ENCODE peak calls at places on chromosomes 2 and 18, in four cellular contexts. One of them, this sample, is unnamed. For H3K27me3 and H3K36me3, the result is how much of the 10 kb centered on the place peaks cover.

GRCh38 chr2:58387701-58388100 is 146.6 kb upstream of the FANCL start:
- DNase-seq in lower lobe of right lung: no peak
- DNase-seq in astrocyte: no peak
- DNase-seq in body of pancreas: no peak
- DNase-seq in this sample: no peak

GRCh38 chr2:71526131-71526530 is 72.8 kb downstream of the DYSF start:
- DNase-seq in lower lobe of right lung: no peak
- DNase-seq in astrocyte: no peak
- DNase-seq in body of pancreas: no peak
- DNase-seq in this sample: no peak

GRCh38 chr2:202064206-202064880 is 8.7 kb upstream of the KIAA2012 start:
- DNase-seq in lower lobe of right lung: no peak
- DNase-seq in astrocyte: peak
- DNase-seq in body of pancreas: no peak
- DNase-seq in this sample: peak

GRCh38 chr2:28332696-28333095 is 60.0 kb upstream of the FOSL2 start:
- DNase-seq in lower lobe of right lung: no peak
- DNase-seq in astrocyte: no peak
- DNase-seq in body of pancreas: no peak
- DNase-seq in this sample: no peak

GRCh38 chr2:56754066-56754615 is 570.4 kb downstream of the CCDC85A start:
- DNase-seq in lower lobe of right lung: no peak
- DNase-seq in astrocyte: no peak
- DNase-seq in body of pancreas: no peak
- DNase-seq in this sample: no peak

GRCh38 chr2:45577426-45577825 is 33.6 kb downstream of the SRBD1 start:
- DNase-seq in lower lobe of right lung: no peak
- DNase-seq in astrocyte: peak
- DNase-seq in body of pancreas: no peak
- DNase-seq in this sample: no peak

GRCh38 chr2:190882327-190882766 is 1.7 kb downstream of the GLS start:
- DNase-seq in lower lobe of right lung: no peak
- DNase-seq in astrocyte: no peak
- DNase-seq in body of pancreas: no peak
- DNase-seq in this sample: no peak

GRCh38 chr2:38572167-38572566 is 30.6 kb downstream of the HNRNPLL start:
- DNase-seq in lower lobe of right lung: no peak
- DNase-seq in astrocyte: peak
- DNase-seq in body of pancreas: peak
- DNase-seq in this sample: no peak

GRCh38 chr2:166494140-166494544 is at the start of gene SCN7A:
- DNase-seq in lower lobe of right lung: peak
- DNase-seq in astrocyte: peak
- DNase-seq in body of pancreas: peak
- DNase-seq in this sample: peak

GRCh38 chr18:13112982-13113381 is 105.6 kb upstream of the LDLRAD4 start:
- DNase-seq in lower lobe of right lung: no peak
- DNase-seq in astrocyte: peak
- DNase-seq in body of pancreas: peak
- DNase-seq in this sample: no peak

GRCh38 chr2:73961274-73961673 is 23.4 kb upstream of the TET3 start:
- DNase-seq in lower lobe of right lung: no peak
- DNase-seq in astrocyte: no peak
- DNase-seq in body of pancreas: no peak
- DNase-seq in this sample: no peak

GRCh38 chr2:239211391-239212094 is 189.3 kb downstream of the HDAC4 start:
- DNase-seq in lower lobe of right lung: no peak
- DNase-seq in astrocyte: peak
- DNase-seq in body of pancreas: no peak
- DNase-seq in this sample: no peak

GRCh38 chr2:162330881-162331280 is 12.4 kb upstream of the IFIH1 start:
- DNase-seq in lower lobe of right lung: no peak
- DNase-seq in astrocyte: no peak
- DNase-seq in body of pancreas: no peak
- DNase-seq in this sample: no peak

GRCh38 chr2:240618776-240619175 is 6.5 kb upstream of the GPR35 start:
- DNase-seq in lower lobe of right lung: peak
- DNase-seq in astrocyte: no peak
- DNase-seq in body of pancreas: no peak
- DNase-seq in this sample: no peak

GRCh38 chr18:22609642-22610041 is 191.9 kb upstream of the CTAGE1 start:
- DNase-seq in lower lobe of right lung: peak
- DNase-seq in astrocyte: peak
- DNase-seq in body of pancreas: peak
- DNase-seq in this sample: no peak

GRCh38 chr18:63971320-63972071 is 1.6 kb downstream of the SERPINB8 start:
- DNase-seq in lower lobe of right lung: no peak
- DNase-seq in astrocyte: peak
- DNase-seq in body of pancreas: no peak
- DNase-seq in this sample: no peak

GRCh38 chr2:204681412-204681811 is 136.1 kb downstream of the PARD3B start:
- DNase-seq in lower lobe of right lung: no peak
- DNase-seq in astrocyte: peak
- DNase-seq in body of pancreas: no peak
- DNase-seq in this sample: peak

GRCh38 chr2:153386481-153386891 is 92.1 kb downstream of the RPRM start:
- DNase-seq in lower lobe of right lung: no peak
- DNase-seq in astrocyte: peak
- DNase-seq in body of pancreas: no peak
- DNase-seq in this sample: no peak

GRCh38 chr2:147456729-147457128 is 388.1 kb upstream of the ACVR2A start:
- DNase-seq in lower lobe of right lung: no peak
- DNase-seq in astrocyte: no peak
- DNase-seq in body of pancreas: no peak
- DNase-seq in this sample: no peak

GRCh38 chr18:76972838-76973237 is 150.5 kb downstream of the ZNF236 start:
- DNase-seq in lower lobe of right lung: no peak
- DNase-seq in astrocyte: peak
- DNase-seq in body of pancreas: no peak
- DNase-seq in this sample: no peak

GRCh38 chr2:98280376-98281102 is 65.7 kb upstream of the CNGA3 start:
- DNase-seq in lower lobe of right lung: no peak
- DNase-seq in astrocyte: no peak
- DNase-seq in body of pancreas: peak
- DNase-seq in this sample: peak

GRCh38 chr2:126963390-126963789 is 64.7 kb downstream of the TEX51 start:
- DNase-seq in lower lobe of right lung: no peak
- DNase-seq in astrocyte: no peak
- DNase-seq in body of pancreas: no peak
- DNase-seq in this sample: no peak

GRCh38 chr2:157918319-157918718 is 42.2 kb upstream of the ACVR1 start:
- DNase-seq in lower lobe of right lung: no peak
- DNase-seq in astrocyte: no peak
- DNase-seq in body of pancreas: no peak
- DNase-seq in this sample: no peak

GRCh38 chr18:48407358-48407757 is 1.8 kb downstream of the ZBTB7C start:
- DNase-seq in lower lobe of right lung: no peak
- DNase-seq in astrocyte: no peak
- DNase-seq in body of pancreas: no peak
- DNase-seq in this sample: no peak

GRCh38 chr18:48410095-48410920 is 1.1 kb upstream of the ZBTB7C start:
- DNase-seq in lower lobe of right lung: peak
- DNase-seq in astrocyte: peak
- DNase-seq in body of pancreas: peak
- DNase-seq in this sample: peak

GRCh38 chr18:48408727-48409590 is at the start of gene ZBTB7C:
- DNase-seq in lower lobe of right lung: peak
- DNase-seq in astrocyte: no peak
- DNase-seq in body of pancreas: no peak
- DNase-seq in this sample: peak

GRCh38 chr18:48408111-48408726 is 964 bp downstream of the ZBTB7C start:
- DNase-seq in lower lobe of right lung: peak
- DNase-seq in astrocyte: no peak
- DNase-seq in body of pancreas: no peak
- DNase-seq in this sample: no peak

DNA sequence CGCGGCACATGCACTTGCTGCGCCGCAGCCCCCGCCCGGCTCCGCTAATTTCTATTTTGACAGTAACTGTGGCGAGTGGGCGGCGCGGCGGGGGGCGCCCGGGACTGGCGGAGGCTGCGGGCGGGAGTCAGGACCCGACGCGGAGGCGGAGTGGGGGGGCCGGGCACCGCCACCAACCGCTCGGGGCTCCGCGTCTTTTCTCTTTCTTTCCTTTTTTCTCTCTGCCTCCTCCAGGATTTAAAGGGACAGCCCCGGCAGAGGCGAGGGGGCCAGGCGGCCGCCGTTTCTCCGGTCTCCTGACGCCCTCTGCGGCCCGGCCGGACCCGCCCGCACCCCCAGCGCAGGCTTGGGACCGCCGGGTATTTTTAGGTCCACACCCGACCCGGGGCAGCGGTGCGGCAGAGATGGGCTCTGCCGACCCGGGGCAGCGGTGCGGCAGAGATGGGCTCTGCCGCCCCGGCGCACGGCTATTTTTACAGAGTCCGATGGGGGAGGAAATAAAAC is 460 bp upstream of the ZBTB7C start:
- DNase-seq in lower lobe of right lung: peak
- DNase-seq in astrocyte: no peak
- DNase-seq in body of pancreas: no peak
- DNase-seq in this sample: peak
- H3K27me3 ChIP-seq in lower lobe of right lung: under half
- H3K27me3 ChIP-seq in astrocyte: under half
- H3K27me3 ChIP-seq in body of pancreas: under half
- H3K27me3 ChIP-seq in this sample: under half

GRCh38 chr18:32730620-32731021 is 42.2 kb downstream of the KLHL14 start:
- DNase-seq in lower lobe of right lung: no peak
- DNase-seq in astrocyte: peak
- DNase-seq in body of pancreas: no peak
- DNase-seq in this sample: no peak
- H3K4me3 ChIP-seq in lower lobe of right lung: peak
- H3K4me3 ChIP-seq in astrocyte: peak
- H3K4me3 ChIP-seq in body of pancreas: peak
- H3K4me3 ChIP-seq in this sample: peak

GRCh38 chr2:128735296-128735960 is 416.8 kb upstream of the HS6ST1 start:
- DNase-seq in lower lobe of right lung: no peak
- DNase-seq in astrocyte: no peak
- DNase-seq in body of pancreas: no peak
- DNase-seq in this sample: no peak

GRCh38 chr2:128738446-128739110 is 419.9 kb upstream of the HS6ST1 start:
- DNase-seq in lower lobe of right lung: no peak
- DNase-seq in astrocyte: no peak
- DNase-seq in body of pancreas: no peak
- DNase-seq in this sample: no peak

GRCh38 chr2:128737546-128737826 is 418.8 kb upstream of the HS6ST1 start:
- DNase-seq in lower lobe of right lung: no peak
- DNase-seq in astrocyte: no peak
- DNase-seq in body of pancreas: no peak
- DNase-seq in this sample: no peak

GRCh38 chr2:128736046-128736688 is 417.5 kb upstream of the HS6ST1 start:
- DNase-seq in lower lobe of right lung: no peak
- DNase-seq in astrocyte: no peak
- DNase-seq in body of pancreas: no peak
- DNase-seq in this sample: no peak

DNA sequence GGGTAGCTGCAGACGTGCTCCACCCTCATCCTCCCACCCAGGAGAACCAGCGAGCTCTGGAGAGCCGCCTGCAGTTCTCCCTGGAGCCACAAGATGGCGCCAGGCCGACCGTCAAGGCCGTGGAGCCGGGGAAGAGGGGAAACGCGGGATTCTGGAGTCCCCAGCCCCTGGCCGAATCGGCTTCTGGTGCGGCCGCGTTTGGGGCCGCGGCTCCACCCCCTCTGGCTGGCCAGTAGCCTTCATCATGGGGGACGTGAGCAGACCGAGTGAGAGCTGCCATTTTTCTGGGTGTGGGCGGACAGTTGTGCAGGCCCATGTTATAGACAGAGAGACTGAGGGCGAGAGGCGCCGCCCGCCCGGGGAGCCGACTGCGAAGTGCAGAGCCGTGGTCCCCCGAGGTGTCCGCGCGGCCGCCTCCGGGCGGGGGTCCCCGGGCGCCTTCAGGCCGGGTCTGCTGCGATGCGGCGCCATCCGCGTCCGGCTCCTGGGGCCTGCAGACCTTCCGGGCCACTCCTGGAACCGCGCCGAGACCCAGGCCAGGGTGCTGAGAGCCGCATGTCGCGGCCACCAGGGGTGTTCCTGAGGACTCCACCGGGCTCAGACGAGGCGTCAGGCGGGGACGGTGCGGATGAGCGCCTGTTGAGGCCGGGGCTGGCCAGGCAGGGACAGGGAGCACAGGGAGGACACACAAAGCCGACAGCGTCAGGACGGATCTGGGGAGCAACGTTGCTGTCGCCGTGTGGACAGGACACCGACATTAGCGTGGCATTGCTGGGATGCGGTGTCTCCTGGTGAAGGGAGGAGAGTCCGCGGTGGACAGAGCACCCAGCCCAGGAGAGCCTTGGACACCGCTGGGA is 418.2 kb upstream of the HS6ST1 start:
- DNase-seq in lower lobe of right lung: peak
- DNase-seq in astrocyte: peak
- DNase-seq in body of pancreas: peak
- DNase-seq in this sample: peak
- H3K36me3 ChIP-seq in lower lobe of right lung: under half
- H3K36me3 ChIP-seq in astrocyte: under half
- H3K36me3 ChIP-seq in body of pancreas: under half
- H3K36me3 ChIP-seq in this sample: under half

GRCh38 chr18:2846241-2846637 is 567 bp upstream of the EMILIN2 start:
- DNase-seq in lower lobe of right lung: peak
- DNase-seq in astrocyte: no peak
- DNase-seq in body of pancreas: no peak
- DNase-seq in this sample: no peak

GRCh38 chr18:2847341-2848144 is 737 bp downstream of the EMILIN2 start:
- DNase-seq in lower lobe of right lung: peak
- DNase-seq in astrocyte: no peak
- DNase-seq in body of pancreas: peak
- DNase-seq in this sample: peak

GRCh38 chr18:2846638-2847340 is at the start of gene EMILIN2:
- DNase-seq in lower lobe of right lung: peak
- DNase-seq in astrocyte: peak
- DNase-seq in body of pancreas: peak
- DNase-seq in this sample: peak

GRCh38 chr18:2845175-2845574 is 1.6 kb upstream of the EMILIN2 start:
- DNase-seq in lower lobe of right lung: no peak
- DNase-seq in astrocyte: no peak
- DNase-seq in body of pancreas: peak
- DNase-seq in this sample: no peak

DNA sequence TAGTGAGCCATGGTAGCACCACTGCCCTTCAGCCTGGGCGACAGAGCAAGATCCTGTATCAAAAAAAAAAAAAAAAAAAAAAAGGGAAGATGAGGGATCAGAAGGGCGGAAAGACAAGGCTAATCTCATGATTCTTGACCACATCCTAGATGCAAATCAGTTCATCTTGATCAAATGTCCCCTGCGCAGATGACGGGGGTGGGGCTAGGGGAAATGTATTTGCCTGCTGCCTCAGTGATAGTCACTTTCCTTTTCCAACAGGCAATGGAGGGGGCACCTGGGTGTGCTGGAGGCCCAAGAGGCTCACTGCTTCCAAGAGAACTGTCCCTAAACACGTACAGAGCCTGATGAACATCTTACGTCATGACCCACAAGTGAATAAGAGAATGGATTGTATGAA is 3.6 kb upstream of the EMILIN2 start:
- DNase-seq in lower lobe of right lung: peak
- DNase-seq in astrocyte: no peak
- DNase-seq in body of pancreas: peak
- DNase-seq in this sample: no peak
- H3K27me3 ChIP-seq in lower lobe of right lung: under half
- H3K27me3 ChIP-seq in astrocyte: under half
- H3K27me3 ChIP-seq in body of pancreas: under half
- H3K27me3 ChIP-seq in this sample: under half

This sample was measured in MG63.